ENCODE peak calls at places on chromosomes 1 and 21, in eight cellular contexts. L is NB4, R is AG09309, U is endothelial cell of umbilical vein, Q is mammary epithelial cell, G is heart right ventricle, T is choroid plexus epithelial cell, S is PC-3. V is an unnamed sample.

GRCh38 chr1:244301595-244302130 is 150.0 kb downstream of the ADSS2 start:
- DNase-seq in S (no peak), L (no peak), U (peak), Q (no peak), T (no peak), G (no peak), R (no peak), V (no peak)

GRCh38 chr1:230808268-230808872 is 60.0 kb downstream of the C1orf198 start:
- DNase-seq in L (no peak), G (no peak), R (peak), S (no peak), U (no peak), T (no peak), Q (no peak), V (no peak)

GRCh38 chr1:56301791-56302190 is 277.6 kb downstream of the PLPP3 start:
- DNase-seq in G (no peak), R (peak), Q (no peak), T (peak), U (peak), S (peak), L (no peak), V (no peak)

GRCh38 chr1:178109348-178110143 is 15.6 kb downstream of the RASAL2 start:
- DNase-seq in G (no peak), T (peak), Q (peak), L (no peak), U (no peak), S (peak), R (no peak), V (no peak)

GRCh38 chr1:158329807-158330206 is 1.5 kb downstream of the CD1B start:
- DNase-seq in T (peak), L (peak), Q (peak), S (peak), U (no peak), G (no peak), R (no peak), V (no peak)

GRCh38 chr1:8238141-8239038 is 79.5 kb upstream of the SLC45A1 start:
- DNase-seq in L (no peak), R (peak), U (peak), S (peak), Q (no peak), G (no peak), T (peak), V (no peak)

GRCh38 chr1:162997499-162998285 is 71.5 kb upstream of the RGS4 start:
- DNase-seq in Q (no peak), L (no peak), R (peak), S (no peak), U (no peak), G (no peak), T (peak), V (no peak)

GRCh38 chr1:167455786-167456446 is 62.4 kb downstream of the CD247 start:
- DNase-seq in S (peak), U (peak), T (peak), Q (no peak), R (no peak), L (no peak), G (peak), V (no peak)

GRCh38 chr1:85330206-85330605 is 53.8 kb upstream of the BCL10 start:
- DNase-seq in R (peak), S (peak), G (no peak), U (peak), T (peak), L (no peak), Q (peak), V (no peak)

GRCh38 chr1:85027242-85027983 is 20.9 kb downstream of the MCOLN3 start:
- DNase-seq in T (peak), G (no peak), U (no peak), R (no peak), S (peak), Q (no peak), L (no peak), V (no peak)

GRCh38 chr1:162822391-162823200 is 32.1 kb downstream of the HSD17B7 start:
- DNase-seq in T (no peak), L (no peak), Q (no peak), U (peak), R (no peak), G (no peak), S (peak), V (no peak)

GRCh38 chr1:38541223-38541622 is 318.3 kb downstream of the RRAGC start:
- DNase-seq in G (no peak), S (no peak), R (no peak), L (no peak), Q (no peak), T (peak), U (no peak), V (peak)

GRCh38 chr1:147852706-147853225 is 49.8 kb upstream of the GJA8 start:
- DNase-seq in G (no peak), U (no peak), T (no peak), S (peak), Q (no peak), R (no peak), L (no peak), V (no peak)

GRCh38 chr1:202005958-202006357 is 4.4 kb upstream of the ELF3 start:
- DNase-seq in L (no peak), S (peak), Q (no peak), U (peak), R (no peak), T (peak), G (no peak), V (no peak)

GRCh38 chr1:45018599-45019230 is 6.7 kb downstream of the UROD start:
- DNase-seq in U (peak), Q (peak), L (peak), T (peak), S (peak), R (peak), G (no peak), V (peak)

GRCh38 chr1:11842154-11843041 is 5.2 kb downstream of the NPPA start:
- DNase-seq in S (no peak), L (peak), G (peak), Q (no peak), R (no peak), U (peak), T (peak), V (no peak)

GRCh38 chr1:5750186-5751170 is 241.7 kb downstream of the NPHP4 start:
- DNase-seq in U (no peak), G (no peak), S (no peak), T (no peak), Q (no peak), R (no peak), L (no peak), V (no peak)

GRCh38 chr1:22952694-22953391 is 19.8 kb downstream of the LACTBL1 start:
- DNase-seq in Q (no peak), R (no peak), G (no peak), S (no peak), T (no peak), U (no peak), L (no peak), V (no peak)

GRCh38 chr1:37841652-37842051 is 17.7 kb downstream of the MTF1 start:
- DNase-seq in U (no peak), S (no peak), L (no peak), R (no peak), Q (no peak), T (no peak), G (no peak), V (no peak)

GRCh38 chr1:178513278-178513983 is 522 bp downstream of the TEX35 start:
- DNase-seq in G (peak), Q (no peak), R (no peak), L (no peak), U (no peak), S (peak), T (peak), V (no peak)

GRCh38 chr1:113976609-113977278 is 2.5 kb upstream of the OLFML3 start:
- DNase-seq in S (peak), G (peak), U (peak), Q (no peak), R (no peak), L (peak), T (peak), V (peak)

GRCh38 chr1:1672181-1672965 is 13.6 kb upstream of the CDK11B start:
- DNase-seq in G (no peak), L (peak), R (no peak), Q (no peak), T (no peak), S (no peak), U (no peak), V (no peak)

GRCh38 chr1:19644761-19645543 is 841 bp downstream of the NBL1 start:
- DNase-seq in S (peak), U (peak), R (no peak), G (peak), Q (no peak), T (peak), L (peak), V (no peak)

GRCh38 chr21:27545754-27546349 is 579.0 kb upstream of the ADAMTS5 start:
- DNase-seq in U (no peak), L (no peak), T (no peak), S (no peak), Q (no peak), R (no peak), G (no peak), V (no peak)

GRCh38 chr21:44965251-44966022 is 25.6 kb downstream of the SLX9 start:
- DNase-seq in S (no peak), T (peak), U (no peak), G (no peak), R (peak), L (peak), Q (no peak), V (no peak)

GRCh38 chr1:169931795-169932195 is 38.1 kb upstream of the SCYL3 start:
- DNase-seq in L (no peak), R (no peak), Q (no peak), U (no peak), S (no peak), T (peak), G (no peak), V (no peak)

GRCh38 chr1:58391056-58391455 is 155.5 kb downstream of the OMA1 start:
- DNase-seq in S (no peak), Q (no peak), U (no peak), L (peak), R (no peak), T (no peak), G (peak), V (no peak)

GRCh38 chr1:170586321-170586855 is 54.4 kb downstream of the GORAB start:
- DNase-seq in Q (no peak), L (no peak), T (no peak), U (no peak), S (no peak), R (peak), G (no peak), V (no peak)

GRCh38 chr1:186429017-186429416 is 31.9 kb downstream of the PDC start:
- DNase-seq in R (no peak), U (no peak), Q (no peak), S (no peak), G (no peak), L (peak), T (peak), V (no peak)

GRCh38 chr1:177586429-177586828 is 383.4 kb downstream of the SEC16B start:
- DNase-seq in S (peak), T (peak), L (no peak), U (peak), R (peak), G (no peak), Q (peak), V (peak)

GRCh38 chr21:18987515-18988026 is 584.0 kb upstream of the TMPRSS15 start:
- DNase-seq in L (no peak), T (no peak), Q (no peak), S (no peak), R (no peak), G (no peak), U (no peak), V (no peak)

GRCh38 chr1:159932296-159933285 is 7.3 kb upstream of the TAGLN2 start:
- DNase-seq in T (peak), S (peak), R (no peak), Q (peak), G (no peak), L (no peak), U (no peak), V (no peak)

GRCh38 chr1:2552189-2552588 is 4.0 kb upstream of the TNFRSF14 start:
- DNase-seq in S (no peak), L (no peak), T (no peak), Q (no peak), G (no peak), U (no peak), R (no peak), V (no peak)

GRCh38 chr1:42454409-42454808 is 1.4 kb downstream of the ZMYND12 start:
- DNase-seq in T (no peak), R (no peak), L (no peak), S (no peak), Q (no peak), U (no peak), G (no peak), V (peak)

GRCh38 chr1:43582162-43582566 is 51.5 kb downstream of the PTPRF start:
- DNase-seq in G (no peak), T (peak), R (peak), S (peak), L (peak), Q (peak), U (peak), V (peak)

GRCh38 chr1:15341634-15342375 is 67.9 kb upstream of the EFHD2 start:
- DNase-seq in T (peak), L (peak), U (peak), R (peak), G (no peak), Q (peak), S (peak), V (no peak)

GRCh38 chr1:201656670-201657032 is 117.7 kb downstream of the NAV1 start:
- DNase-seq in Q (no peak), S (no peak), U (no peak), R (no peak), T (peak), G (no peak), L (no peak), V (no peak)

GRCh38 chr1:218585565-218586184 is 240.5 kb downstream of the TGFB2 start:
- DNase-seq in R (no peak), S (peak), T (peak), L (no peak), U (peak), Q (peak), G (peak), V (no peak)

GRCh38 chr1:33306061-33306460 is 14.8 kb downstream of the A3GALT2 start:
- DNase-seq in G (no peak), U (no peak), R (no peak), S (no peak), L (peak), T (no peak), Q (no peak), V (no peak)

DNA sequence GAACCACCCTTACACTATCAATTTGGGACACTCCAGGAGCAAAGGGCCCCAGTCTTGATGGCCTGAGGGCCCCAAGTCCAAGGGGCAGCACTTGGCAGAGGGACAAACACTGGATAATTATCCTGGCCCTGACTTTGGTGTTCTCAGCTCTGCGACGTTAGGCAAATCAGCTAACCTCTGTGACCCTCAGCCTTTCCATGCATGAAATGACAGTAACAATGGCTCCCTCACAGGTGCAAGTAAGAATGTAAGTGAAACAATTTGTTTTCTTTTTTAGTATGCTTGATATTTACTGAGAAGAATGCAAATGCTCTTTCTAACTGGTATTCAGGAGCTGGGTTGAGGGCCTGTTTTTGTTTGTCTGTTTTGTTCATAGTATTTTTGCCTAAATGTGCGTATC is 61.6 kb upstream of the PRDX6 start:
- DNase-seq in T (no peak), L (no peak), R (no peak), S (no peak), Q (no peak), G (no peak), U (no peak), V (no peak)
- H3K4me3 ChIP-seq in T (no peak), L (no peak), R (no peak), S (no peak), Q (no peak), G (no peak), U (no peak), V (no peak)

DNA sequence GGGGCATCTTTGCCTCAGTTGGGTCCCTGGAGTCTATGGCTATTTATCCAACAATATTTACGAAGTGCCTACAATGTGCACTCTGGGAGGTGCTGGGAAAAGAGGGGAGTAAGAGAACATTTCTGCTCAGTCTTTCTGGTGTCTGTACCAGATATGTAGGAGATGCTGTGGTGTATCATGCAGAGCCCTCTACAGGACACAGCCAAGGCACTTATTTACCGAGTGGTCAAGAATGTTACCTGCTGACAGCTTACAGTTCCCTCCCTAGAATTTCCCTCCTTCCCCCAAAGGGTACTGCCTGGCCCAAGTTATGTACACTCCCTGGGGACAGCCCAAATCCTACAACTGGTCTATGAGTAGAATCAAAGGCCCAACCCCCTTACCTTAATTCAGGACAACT is 177.7 kb downstream of the C1orf94 start:
- DNase-seq in U (no peak), Q (no peak), R (no peak), S (no peak), L (no peak), T (no peak), G (no peak), V (no peak)
- TF ChIP-seq CTCF in U (no peak), Q (no peak), R (no peak), S (no peak), L (no peak), T (no peak), G (no peak), V (no peak)

DNA sequence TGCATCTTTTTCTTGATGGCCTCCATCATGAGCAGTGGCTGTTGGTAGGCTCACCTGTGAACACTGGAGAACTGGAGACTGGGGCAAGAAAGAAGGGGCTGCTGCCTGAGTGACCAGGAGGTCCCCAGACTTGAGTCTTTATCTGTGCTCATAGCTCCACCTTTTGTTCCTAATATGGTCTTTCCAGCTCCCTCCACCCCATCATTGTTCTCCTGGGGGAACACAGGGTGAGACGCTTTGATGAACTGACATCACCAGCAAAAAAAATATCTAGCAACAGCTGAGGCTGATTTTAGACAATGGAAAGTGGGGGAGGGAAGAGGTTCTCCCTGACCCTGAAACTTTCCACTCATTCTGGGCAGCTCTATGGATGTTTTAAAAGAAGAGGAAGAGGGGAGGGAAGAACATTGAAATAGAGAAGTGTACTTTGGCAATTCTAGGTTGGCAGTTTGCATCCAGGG is at the start of gene TPM3:
- DNase-seq in G (no peak), R (no peak), S (no peak), U (peak), L (peak), T (no peak), Q (no peak), V (no peak)
- H3K4me3 ChIP-seq in G (peak), R (no peak), S (no peak), U (no peak), L (no peak), T (no peak), Q (no peak), V (no peak)

DNA sequence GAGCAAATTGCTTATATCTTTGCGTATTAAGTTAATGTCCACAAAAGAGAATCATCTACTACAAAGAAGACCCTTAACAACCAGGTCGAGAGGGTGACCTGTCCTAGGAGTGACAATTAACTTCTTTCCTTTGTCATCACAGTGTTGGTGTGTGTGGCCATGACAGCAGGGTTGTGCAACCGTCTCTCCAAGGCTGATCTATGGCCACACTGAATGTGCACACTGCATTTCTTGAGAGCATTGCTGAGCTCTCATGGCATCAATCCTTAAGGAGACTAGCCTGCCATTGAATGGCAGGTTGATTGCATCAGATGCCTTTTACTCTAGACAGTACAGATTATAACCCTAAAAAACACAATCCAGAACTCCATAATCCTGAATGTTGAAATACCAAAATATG is 86.5 kb upstream of the OLFM3 start:
- DNase-seq in T (no peak), L (no peak), S (no peak), R (no peak), G (no peak), U (no peak), Q (no peak), V (no peak)
- TF ChIP-seq CTCF in T (no peak), L (no peak), S (no peak), R (no peak), G (no peak), U (no peak), Q (no peak), V (no peak)

GRCh38 chr1:26959270-26959669 is 998 bp downstream of the KDF1 start:
- DNase-seq in L (no peak), Q (no peak), R (no peak), U (no peak), S (no peak), G (no peak), T (no peak), V (no peak)

GRCh38 chr1:26959722-26960624 is at the start of gene KDF1:
- DNase-seq in L (no peak), R (no peak), Q (peak), U (no peak), S (peak), T (no peak), G (no peak), V (no peak)

GRCh38 chr1:26957306-26957705 is 3.0 kb downstream of the KDF1 start:
- DNase-seq in U (no peak), G (no peak), L (no peak), T (no peak), S (no peak), R (no peak), Q (no peak), V (no peak)

GRCh38 chr1:26961826-26962225 is 1.6 kb upstream of the KDF1 start:
- DNase-seq in G (no peak), S (peak), R (peak), U (peak), Q (peak), L (peak), T (peak), V (peak)

GRCh38 chr1:26960625-26960966 is 328 bp upstream of the KDF1 start:
- DNase-seq in G (no peak), Q (no peak), R (no peak), S (no peak), T (no peak), U (no peak), L (no peak), V (no peak)
- H3K4me3 ChIP-seq in G (peak), Q (peak), R (no peak), S (peak), T (peak), U (no peak), L (no peak), V (peak)

DNA sequence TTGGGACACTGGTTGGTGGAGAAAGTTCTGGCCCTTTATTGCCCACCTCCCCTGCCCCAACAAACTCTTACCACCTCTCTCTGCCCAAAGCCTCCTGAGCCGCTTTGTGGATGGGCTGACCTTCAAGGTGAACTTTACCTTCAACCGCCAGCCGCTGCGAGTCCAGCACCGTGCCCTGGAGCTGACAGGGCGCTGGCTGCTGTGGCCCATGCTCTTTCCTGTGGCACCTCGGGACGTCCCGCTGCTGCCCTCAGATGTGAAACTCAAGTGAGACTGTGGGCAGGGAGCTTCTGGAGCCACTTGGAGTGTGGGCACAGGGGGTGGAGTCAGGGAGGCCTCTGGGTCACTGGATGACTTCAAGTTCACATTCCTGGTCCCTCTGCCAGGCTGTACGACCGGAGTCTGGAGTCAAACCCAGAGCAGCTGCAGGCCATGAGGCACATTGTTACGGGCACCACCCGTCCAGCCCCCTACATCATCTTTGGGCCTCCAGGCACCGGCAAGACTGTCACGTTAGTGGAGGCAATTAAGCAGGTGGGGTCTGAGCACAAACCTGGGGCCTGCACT is 12.5 kb downstream of the RHOC start:
- DNase-seq in U (no peak), R (no peak), L (no peak), S (no peak), G (no peak), Q (no peak), T (no peak), V (no peak)
- TF ChIP-seq CTCF in U (no peak), R (no peak), L (no peak), S (no peak), G (no peak), Q (no peak), T (no peak), V (no peak)